ENCODE peak calls at places on chromosome 17, in six cellular contexts. One of them, this sample, is unnamed.

GRCh38 chr17:27545562-27546229 is 85.3 kb upstream of the LGALS9 start:
- DNase-seq in fibroblast of lung: peak; percentile 91
- DNase-seq in A549: no peak
- DNase-seq in WERI-Rb-1: no peak
- DNase-seq in AG04450: no peak
- DNase-seq in left ventricle myocardium inferior: no peak
- DNase-seq in this sample: no peak

GRCh38 chr17:49646391-49647255 is 31.3 kb downstream of the SPOP start:
- DNase-seq in fibroblast of lung: peak; percentile 92
- DNase-seq in A549: peak; percentile 27
- DNase-seq in WERI-Rb-1: no peak
- DNase-seq in AG04450: peak; percentile 29
- DNase-seq in left ventricle myocardium inferior: no peak
- DNase-seq in this sample: peak; percentile 27

GRCh38 chr17:12765544-12765943 is 23.8 kb upstream of the ARHGAP44 start:
- DNase-seq in fibroblast of lung: peak; percentile 93
- DNase-seq in A549: peak; percentile 74
- DNase-seq in WERI-Rb-1: no peak
- DNase-seq in AG04450: peak; percentile 78
- DNase-seq in left ventricle myocardium inferior: no peak
- DNase-seq in this sample: peak; percentile 75

GRCh38 chr17:7988750-7989178 is 13.7 kb upstream of the GUCY2D start:
- DNase-seq in fibroblast of lung: peak; percentile 76
- DNase-seq in A549: peak; percentile 89
- DNase-seq in WERI-Rb-1: peak; percentile 51
- DNase-seq in AG04450: peak; percentile 67
- DNase-seq in left ventricle myocardium inferior: no peak
- DNase-seq in this sample: peak; percentile 93

GRCh38 chr17:49516190-49516589 is 21.1 kb downstream of the NGFR start:
- DNase-seq in fibroblast of lung: no peak
- DNase-seq in A549: no peak
- DNase-seq in WERI-Rb-1: peak; percentile 70
- DNase-seq in AG04450: no peak
- DNase-seq in left ventricle myocardium inferior: no peak
- DNase-seq in this sample: no peak

GRCh38 chr17:82180776-82181528 is 31.7 kb downstream of the CCDC57 start:
- DNase-seq in fibroblast of lung: no peak
- DNase-seq in A549: no peak
- DNase-seq in WERI-Rb-1: no peak
- DNase-seq in AG04450: no peak
- DNase-seq in left ventricle myocardium inferior: no peak
- DNase-seq in this sample: no peak

GRCh38 chr17:34382586-34383224 is 19.7 kb upstream of the CCL1 start:
- DNase-seq in fibroblast of lung: no peak
- DNase-seq in A549: no peak
- DNase-seq in WERI-Rb-1: no peak
- DNase-seq in AG04450: no peak
- DNase-seq in left ventricle myocardium inferior: no peak
- DNase-seq in this sample: no peak

GRCh38 chr17:4956493-4957061 is 5.7 kb downstream of the ENO3 start:
- DNase-seq in fibroblast of lung: no peak
- DNase-seq in A549: no peak
- DNase-seq in WERI-Rb-1: no peak
- DNase-seq in AG04450: no peak
- DNase-seq in left ventricle myocardium inferior: no peak
- DNase-seq in this sample: no peak

GRCh38 chr17:79943354-79944241 is 92.1 kb downstream of the TBC1D16 start:
- DNase-seq in fibroblast of lung: no peak
- DNase-seq in A549: no peak
- DNase-seq in WERI-Rb-1: peak; percentile 19
- DNase-seq in AG04450: no peak
- DNase-seq in left ventricle myocardium inferior: peak; percentile 3
- DNase-seq in this sample: no peak

GRCh38 chr17:35749560-35750412 is 3.3 kb downstream of the GAS2L2 start:
- DNase-seq in fibroblast of lung: no peak
- DNase-seq in A549: no peak
- DNase-seq in WERI-Rb-1: peak; percentile 29
- DNase-seq in AG04450: no peak
- DNase-seq in left ventricle myocardium inferior: no peak
- DNase-seq in this sample: peak; percentile 34

GRCh38 chr17:58333396-58334207 is 5.0 kb upstream of the TSPOAP1 start:
- DNase-seq in fibroblast of lung: no peak
- DNase-seq in A549: no peak
- DNase-seq in WERI-Rb-1: no peak
- DNase-seq in AG04450: no peak
- DNase-seq in left ventricle myocardium inferior: no peak
- DNase-seq in this sample: no peak

GRCh38 chr17:52823155-52823554 is 664.6 kb upstream of the CA10 start:
- DNase-seq in fibroblast of lung: no peak
- DNase-seq in A549: no peak
- DNase-seq in WERI-Rb-1: no peak
- DNase-seq in AG04450: no peak
- DNase-seq in left ventricle myocardium inferior: no peak
- DNase-seq in this sample: no peak

DNA sequence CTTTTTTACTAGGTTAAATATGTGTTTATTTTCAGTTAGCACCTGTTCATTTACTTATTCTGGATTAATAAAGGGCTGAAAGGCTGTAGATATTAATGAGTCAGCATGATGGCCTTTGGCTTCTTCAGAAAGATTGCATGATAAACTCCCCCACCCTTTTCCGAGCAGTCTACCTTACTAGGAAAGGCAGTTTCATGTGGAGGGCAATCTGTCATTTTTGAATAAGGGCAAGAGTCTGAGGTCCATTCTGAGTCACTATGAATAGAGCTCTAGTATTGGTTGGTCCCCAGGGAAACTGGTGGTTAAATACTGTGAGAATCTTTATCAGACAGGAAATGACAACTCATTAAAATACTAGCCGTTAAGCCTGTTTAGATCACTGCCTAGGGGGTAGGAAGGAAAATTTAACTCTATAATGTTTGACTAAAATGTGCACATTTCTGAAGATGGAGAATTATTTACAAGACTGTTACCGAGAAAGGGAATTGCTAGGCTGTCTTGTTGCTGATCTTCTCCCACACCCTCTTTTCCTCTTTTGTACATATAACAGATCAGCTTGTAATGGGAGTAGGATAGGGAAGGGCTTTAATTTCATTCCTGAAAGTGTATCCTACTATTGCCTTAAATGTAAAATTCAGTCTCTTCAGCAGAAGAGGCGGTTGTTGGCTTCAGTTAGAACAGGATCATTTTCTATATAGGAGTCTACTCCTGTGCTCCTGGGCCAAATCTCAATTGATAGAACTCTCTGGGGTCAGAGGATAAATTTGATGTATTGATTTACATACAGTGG is 63.3 kb downstream of the TUBD1 start:
- DNase-seq in fibroblast of lung: peak; percentile 100
- DNase-seq in A549: peak; percentile 100
- DNase-seq in WERI-Rb-1: no peak
- DNase-seq in AG04450: peak; percentile 77
- DNase-seq in left ventricle myocardium inferior: no peak
- DNase-seq in this sample: peak; percentile 87
- TF ChIP-seq CTCF in fibroblast of lung: no peak
- TF ChIP-seq CTCF in A549: no peak
- TF ChIP-seq CTCF in WERI-Rb-1: no peak
- TF ChIP-seq CTCF in AG04450: no peak
- TF ChIP-seq CTCF in left ventricle myocardium inferior: no peak
- TF ChIP-seq CTCF in this sample: no peak

DNA sequence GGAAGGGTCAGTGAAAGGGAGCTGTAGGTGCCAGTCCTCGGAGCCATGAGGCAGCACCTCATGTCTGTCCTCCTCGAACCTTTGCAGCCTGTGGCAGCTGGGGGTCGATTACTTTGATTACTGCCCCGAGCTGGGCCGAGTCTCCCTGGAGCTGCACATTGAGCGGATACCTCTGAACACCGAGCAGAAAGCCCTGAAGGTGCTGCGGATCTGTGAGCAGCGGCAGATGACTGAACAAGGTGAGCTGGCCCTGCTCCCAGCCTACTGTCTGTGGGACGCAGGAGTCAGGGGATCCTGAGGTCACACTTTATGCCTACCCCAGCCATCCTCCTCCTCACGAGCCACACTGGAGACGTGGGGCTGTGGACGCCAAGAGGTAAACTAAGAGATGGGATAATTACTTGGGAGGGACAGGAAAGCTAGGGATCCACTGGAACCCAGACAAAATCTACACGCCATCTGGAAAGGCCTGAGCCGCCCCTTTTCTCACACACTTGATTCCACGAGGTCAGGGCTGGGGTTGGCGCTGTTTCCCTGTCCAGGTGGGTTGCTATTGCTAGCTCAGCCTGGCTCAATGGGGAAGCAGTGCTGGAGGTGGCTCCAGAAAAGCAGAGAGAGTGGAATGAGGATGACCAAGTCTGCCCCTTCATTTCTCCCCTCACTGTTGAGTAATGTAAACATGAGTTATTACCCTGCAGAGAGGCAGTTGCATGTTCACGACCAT is 26.4 kb downstream of the NUP85 start:
- DNase-seq in fibroblast of lung: no peak
- DNase-seq in A549: no peak
- DNase-seq in WERI-Rb-1: no peak
- DNase-seq in AG04450: no peak
- DNase-seq in left ventricle myocardium inferior: no peak
- DNase-seq in this sample: no peak
- TF ChIP-seq CTCF in fibroblast of lung: no peak
- TF ChIP-seq CTCF in A549: no peak
- TF ChIP-seq CTCF in WERI-Rb-1: no peak
- TF ChIP-seq CTCF in AG04450: no peak
- TF ChIP-seq CTCF in left ventricle myocardium inferior: no peak
- TF ChIP-seq CTCF in this sample: no peak

DNA sequence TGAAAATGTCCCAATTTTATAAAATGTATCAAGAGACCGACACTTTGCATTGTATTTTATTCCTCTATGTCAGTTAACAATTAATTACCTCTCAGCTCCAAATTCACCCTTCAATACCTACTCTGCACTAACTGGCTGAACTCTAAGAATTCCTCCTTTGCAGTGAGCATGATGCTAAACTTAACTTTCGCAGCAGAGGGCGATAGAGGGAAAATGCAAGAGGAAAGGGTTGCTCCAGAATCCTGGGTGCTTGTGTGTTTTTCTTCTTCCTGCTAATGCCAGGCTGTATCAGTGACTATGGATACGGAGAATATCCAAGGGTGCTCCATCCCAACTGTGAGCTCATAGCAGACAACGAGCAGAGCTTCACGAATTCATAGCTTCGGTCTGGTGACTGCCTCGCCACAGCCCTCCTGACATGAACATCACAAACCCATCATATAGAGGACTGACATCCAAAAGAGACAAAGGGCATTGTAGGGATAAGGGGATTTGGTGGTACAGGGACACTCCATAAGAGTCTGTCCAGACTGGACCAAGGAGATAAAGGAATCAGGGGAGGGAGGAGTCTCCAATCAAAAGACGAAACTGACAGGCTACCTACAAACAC is 172.9 kb downstream of the STX8 start:
- DNase-seq in fibroblast of lung: no peak
- DNase-seq in A549: peak; percentile 67
- DNase-seq in WERI-Rb-1: peak; percentile 55
- DNase-seq in AG04450: no peak
- DNase-seq in left ventricle myocardium inferior: no peak
- DNase-seq in this sample: peak; percentile 22
- TF ChIP-seq CTCF in fibroblast of lung: peak; percentile 46
- TF ChIP-seq CTCF in A549: peak; percentile 55
- TF ChIP-seq CTCF in WERI-Rb-1: peak; percentile 58
- TF ChIP-seq CTCF in AG04450: peak; percentile 46
- TF ChIP-seq CTCF in left ventricle myocardium inferior: peak; percentile 42
- TF ChIP-seq CTCF in this sample: peak; percentile 30

GRCh38 chr17:66447159-66447558 is 144.7 kb downstream of the PRKCA start:
- DNase-seq in fibroblast of lung: no peak
- DNase-seq in A549: no peak
- DNase-seq in WERI-Rb-1: no peak
- DNase-seq in AG04450: no peak
- DNase-seq in left ventricle myocardium inferior: no peak
- DNase-seq in this sample: no peak

GRCh38 chr17:66446419-66446818 is 144.0 kb downstream of the PRKCA start:
- DNase-seq in fibroblast of lung: peak; percentile 67
- DNase-seq in A549: no peak
- DNase-seq in WERI-Rb-1: no peak
- DNase-seq in AG04450: no peak
- DNase-seq in left ventricle myocardium inferior: no peak
- DNase-seq in this sample: no peak

GRCh38 chr17:66443601-66444000 is 141.2 kb downstream of the PRKCA start:
- DNase-seq in fibroblast of lung: peak; percentile 66
- DNase-seq in A549: no peak
- DNase-seq in WERI-Rb-1: no peak
- DNase-seq in AG04450: no peak
- DNase-seq in left ventricle myocardium inferior: no peak
- DNase-seq in this sample: no peak

GRCh38 chr17:66444001-66444400 is 141.6 kb downstream of the PRKCA start:
- DNase-seq in fibroblast of lung: no peak
- DNase-seq in A549: no peak
- DNase-seq in WERI-Rb-1: no peak
- DNase-seq in AG04450: no peak
- DNase-seq in left ventricle myocardium inferior: no peak
- DNase-seq in this sample: no peak

GRCh38 chr17:66445229-66445628 is 142.8 kb downstream of the PRKCA start:
- DNase-seq in fibroblast of lung: peak; percentile 31
- DNase-seq in A549: no peak
- DNase-seq in WERI-Rb-1: no peak
- DNase-seq in AG04450: no peak
- DNase-seq in left ventricle myocardium inferior: no peak
- DNase-seq in this sample: no peak
- TF ChIP-seq CTCF in fibroblast of lung: no peak
- TF ChIP-seq CTCF in A549: no peak
- TF ChIP-seq CTCF in WERI-Rb-1: no peak
- TF ChIP-seq CTCF in AG04450: no peak
- TF ChIP-seq CTCF in left ventricle myocardium inferior: no peak
- TF ChIP-seq CTCF in this sample: no peak

GRCh38 chr17:48051706-48052486 is 3.7 kb downstream of the NFE2L1 start:
- DNase-seq in fibroblast of lung: peak; percentile 86
- DNase-seq in A549: peak; percentile 52
- DNase-seq in WERI-Rb-1: no peak
- DNase-seq in AG04450: no peak
- DNase-seq in left ventricle myocardium inferior: peak; percentile 74
- DNase-seq in this sample: peak; percentile 78
- TF ChIP-seq CTCF in fibroblast of lung: peak; percentile 10
- TF ChIP-seq CTCF in A549: no peak
- TF ChIP-seq CTCF in WERI-Rb-1: no peak
- TF ChIP-seq CTCF in AG04450: peak; percentile 24
- TF ChIP-seq CTCF in left ventricle myocardium inferior: peak; percentile 46
- TF ChIP-seq CTCF in this sample: no peak

GRCh38 chr17:75561927-75562603 is 25.5 kb upstream of the MYO15B start:
- DNase-seq in fibroblast of lung: peak; percentile 52
- DNase-seq in A549: peak; percentile 47
- DNase-seq in WERI-Rb-1: no peak
- DNase-seq in AG04450: no peak
- DNase-seq in left ventricle myocardium inferior: no peak
- DNase-seq in this sample: no peak
- TF ChIP-seq CTCF in fibroblast of lung: no peak
- TF ChIP-seq CTCF in A549: peak; percentile 28
- TF ChIP-seq CTCF in WERI-Rb-1: peak; percentile 1
- TF ChIP-seq CTCF in AG04450: no peak
- TF ChIP-seq CTCF in left ventricle myocardium inferior: no peak
- TF ChIP-seq CTCF in this sample: no peak